ENCODE peak calls at places on chromosomes 12 and 14, in seven cellular contexts. X, P, L, T, Z, I and C are unnamed samples.
A peak's percentile ranks its signal among the peaks of the same experiment; 100 is the strongest.

GRCh38 chr12:107219301-107219700 is 126.0 kb upstream of the CRY1 start:
- DNase-seq in X (no peak), P (no peak), L (no peak), T (no peak), Z (no peak), I (no peak), C (no peak)

GRCh38 chr14:79044894-79045624 is 874.9 kb downstream of the NRXN3 start:
- DNase-seq in X (peak; percentile 39), P (peak; percentile 94), L (peak; percentile 4), T (no peak), Z (no peak), I (no peak), C (no peak)

GRCh38 chr14:100297320-100298300 is 8.6 kb downstream of the SLC25A29 start:
- DNase-seq in X (no peak), P (peak; percentile 83), L (peak; percentile 44), T (peak; percentile 91), Z (no peak), I (no peak), C (no peak)

GRCh38 chr12:98645572-98646067 is 530 bp downstream of the APAF1 start:
- DNase-seq in X (no peak), P (peak; percentile 3), L (no peak), T (peak; percentile 24), Z (no peak), I (no peak), C (no peak)

GRCh38 chr12:129903092-129903945 is 506 bp downstream of the TMEM132D start:
- DNase-seq in X (no peak), P (peak; percentile 28), L (no peak), T (no peak), Z (no peak), I (no peak), C (no peak)

GRCh38 chr12:75047885-75048525 is 161.6 kb downstream of the KCNC2 start:
- DNase-seq in X (no peak), P (no peak), L (no peak), T (no peak), Z (no peak), I (no peak), C (no peak)

GRCh38 chr12:110699591-110700445 is 10.9 kb upstream of the HVCN1 start:
- DNase-seq in X (no peak), P (no peak), L (no peak), T (no peak), Z (no peak), I (no peak), C (no peak)

GRCh38 chr12:132162508-132163031 is 18.3 kb downstream of the NOC4L start:
- DNase-seq in X (no peak), P (peak; percentile 85), L (peak; percentile 43), T (no peak), Z (peak; percentile 60), I (peak; percentile 78), C (no peak)

GRCh38 chr12:132325733-132326130 is 3.7 kb downstream of the GALNT9 start:
- DNase-seq in X (no peak), P (no peak), L (no peak), T (no peak), Z (no peak), I (no peak), C (no peak)